ENCODE peak calls at places on chromosomes 3 and 15, in nine cellular contexts. One of them, this sample, is unnamed.

GRCh38 chr3:63719796-63720445 is 67.4 kb downstream of the SNTN start:
- DNase-seq in lower lobe of right lung: no peak
- DNase-seq in pancreas: no peak
- DNase-seq in suprapubic skin: no peak
- DNase-seq in activated B cell treated with CpG ODN at 0.5 μM for 24 hours: no peak
- DNase-seq in OCI-LY7: no peak
- DNase-seq in cardiac fibroblast: no peak
- DNase-seq in A673: no peak
- DNase-seq in nephron progenitor cell: no peak
- DNase-seq in this sample: no peak

GRCh38 chr3:83092521-83093221 is 1331.2 kb upstream of the GBE1 start:
- DNase-seq in lower lobe of right lung: no peak
- DNase-seq in pancreas: peak
- DNase-seq in suprapubic skin: no peak
- DNase-seq in activated B cell treated with CpG ODN at 0.5 μM for 24 hours: no peak
- DNase-seq in OCI-LY7: no peak
- DNase-seq in cardiac fibroblast: no peak
- DNase-seq in A673: no peak
- DNase-seq in nephron progenitor cell: no peak
- DNase-seq in this sample: no peak

GRCh38 chr15:29569533-29570092 is 252.7 kb downstream of the TJP1 start:
- DNase-seq in lower lobe of right lung: no peak
- DNase-seq in pancreas: no peak
- DNase-seq in suprapubic skin: no peak
- DNase-seq in activated B cell treated with CpG ODN at 0.5 μM for 24 hours: no peak
- DNase-seq in OCI-LY7: no peak
- DNase-seq in cardiac fibroblast: no peak
- DNase-seq in A673: no peak
- DNase-seq in nephron progenitor cell: peak
- DNase-seq in this sample: no peak

GRCh38 chr3:178629430-178630178 is 93.4 kb downstream of the KCNMB2 start:
- DNase-seq in lower lobe of right lung: no peak
- DNase-seq in pancreas: no peak
- DNase-seq in suprapubic skin: no peak
- DNase-seq in activated B cell treated with CpG ODN at 0.5 μM for 24 hours: no peak
- DNase-seq in OCI-LY7: no peak
- DNase-seq in cardiac fibroblast: no peak
- DNase-seq in A673: no peak
- DNase-seq in nephron progenitor cell: no peak
- DNase-seq in this sample: no peak

GRCh38 chr3:67647390-67647878 is 7.0 kb downstream of the SUCLG2 start:
- DNase-seq in lower lobe of right lung: no peak
- DNase-seq in pancreas: no peak
- DNase-seq in suprapubic skin: no peak
- DNase-seq in activated B cell treated with CpG ODN at 0.5 μM for 24 hours: no peak
- DNase-seq in OCI-LY7: no peak
- DNase-seq in cardiac fibroblast: peak
- DNase-seq in A673: no peak
- DNase-seq in nephron progenitor cell: no peak
- DNase-seq in this sample: no peak

GRCh38 chr3:196969660-196970546 is 1.3 kb upstream of the PIGZ start:
- DNase-seq in lower lobe of right lung: peak
- DNase-seq in pancreas: peak
- DNase-seq in suprapubic skin: peak
- DNase-seq in activated B cell treated with CpG ODN at 0.5 μM for 24 hours: peak
- DNase-seq in OCI-LY7: peak
- DNase-seq in cardiac fibroblast: peak
- DNase-seq in A673: peak
- DNase-seq in nephron progenitor cell: peak
- DNase-seq in this sample: no peak

GRCh38 chr15:26475554-26475953 is 297.3 kb downstream of the GABRB3 start:
- DNase-seq in lower lobe of right lung: no peak
- DNase-seq in pancreas: no peak
- DNase-seq in suprapubic skin: no peak
- DNase-seq in activated B cell treated with CpG ODN at 0.5 μM for 24 hours: no peak
- DNase-seq in OCI-LY7: no peak
- DNase-seq in cardiac fibroblast: no peak
- DNase-seq in A673: no peak
- DNase-seq in nephron progenitor cell: no peak
- DNase-seq in this sample: no peak

GRCh38 chr15:68364028-68364659 is 67.8 kb downstream of the ITGA11 start:
- DNase-seq in lower lobe of right lung: no peak
- DNase-seq in pancreas: no peak
- DNase-seq in suprapubic skin: no peak
- DNase-seq in activated B cell treated with CpG ODN at 0.5 μM for 24 hours: no peak
- DNase-seq in OCI-LY7: no peak
- DNase-seq in cardiac fibroblast: peak
- DNase-seq in A673: no peak
- DNase-seq in nephron progenitor cell: no peak
- DNase-seq in this sample: no peak

GRCh38 chr15:95923797-95924196 is 406.7 kb upstream of the NR2F2 start:
- DNase-seq in lower lobe of right lung: no peak
- DNase-seq in pancreas: no peak
- DNase-seq in suprapubic skin: no peak
- DNase-seq in activated B cell treated with CpG ODN at 0.5 μM for 24 hours: no peak
- DNase-seq in OCI-LY7: no peak
- DNase-seq in cardiac fibroblast: no peak
- DNase-seq in A673: no peak
- DNase-seq in nephron progenitor cell: no peak
- DNase-seq in this sample: no peak

GRCh38 chr3:179069762-179070390 is 1.7 kb downstream of the ZMAT3 start:
- DNase-seq in lower lobe of right lung: no peak
- DNase-seq in pancreas: no peak
- DNase-seq in suprapubic skin: no peak
- DNase-seq in activated B cell treated with CpG ODN at 0.5 μM for 24 hours: no peak
- DNase-seq in OCI-LY7: no peak
- DNase-seq in cardiac fibroblast: peak
- DNase-seq in A673: no peak
- DNase-seq in nephron progenitor cell: no peak
- DNase-seq in this sample: no peak

GRCh38 chr15:37134699-37135131 is 34.4 kb upstream of the MEIS2 start:
- DNase-seq in lower lobe of right lung: no peak
- DNase-seq in pancreas: no peak
- DNase-seq in suprapubic skin: no peak
- DNase-seq in activated B cell treated with CpG ODN at 0.5 μM for 24 hours: no peak
- DNase-seq in OCI-LY7: peak
- DNase-seq in cardiac fibroblast: peak
- DNase-seq in A673: peak
- DNase-seq in nephron progenitor cell: no peak
- DNase-seq in this sample: no peak

GRCh38 chr3:53571264-53571663 is 76.9 kb downstream of the CACNA1D start:
- DNase-seq in lower lobe of right lung: no peak
- DNase-seq in pancreas: no peak
- DNase-seq in suprapubic skin: no peak
- DNase-seq in activated B cell treated with CpG ODN at 0.5 μM for 24 hours: no peak
- DNase-seq in OCI-LY7: no peak
- DNase-seq in cardiac fibroblast: no peak
- DNase-seq in A673: no peak
- DNase-seq in nephron progenitor cell: no peak
- DNase-seq in this sample: no peak

DNA sequence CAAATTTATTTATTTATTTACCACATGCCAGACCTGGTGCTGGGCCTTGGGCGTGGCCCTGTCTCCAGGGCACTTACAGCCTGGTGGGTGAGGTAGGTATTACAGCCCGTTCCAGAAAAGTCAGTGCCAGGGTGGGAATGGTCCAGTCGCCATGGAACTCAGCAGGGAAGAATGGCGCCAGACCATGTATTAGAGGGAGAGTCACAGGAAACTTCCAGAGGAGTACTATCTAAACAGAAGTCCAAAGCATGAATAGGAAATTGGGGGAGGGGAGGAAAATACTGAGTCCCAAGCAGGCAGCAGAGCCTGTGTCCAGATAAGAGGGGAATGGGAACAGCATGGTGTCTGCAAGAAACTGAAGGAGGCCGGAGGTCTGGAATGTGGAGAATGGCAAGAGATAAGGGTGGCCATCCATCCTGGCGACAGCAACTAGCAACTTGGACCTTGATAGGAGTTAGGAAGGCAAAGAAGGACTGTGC is 27.0 kb downstream of the SH3BP5 start:
- DNase-seq in lower lobe of right lung: no peak
- DNase-seq in pancreas: no peak
- DNase-seq in suprapubic skin: no peak
- DNase-seq in activated B cell treated with CpG ODN at 0.5 μM for 24 hours: no peak
- DNase-seq in OCI-LY7: no peak
- DNase-seq in cardiac fibroblast: peak
- DNase-seq in A673: no peak
- DNase-seq in nephron progenitor cell: no peak
- DNase-seq in this sample: no peak
- TF ChIP-seq CTCF in lower lobe of right lung: peak
- TF ChIP-seq CTCF in pancreas: no peak
- TF ChIP-seq CTCF in suprapubic skin: no peak
- TF ChIP-seq CTCF in activated B cell treated with CpG ODN at 0.5 μM for 24 hours: no peak
- TF ChIP-seq CTCF in OCI-LY7: peak
- TF ChIP-seq CTCF in cardiac fibroblast: peak
- TF ChIP-seq CTCF in A673: peak
- TF ChIP-seq CTCF in nephron progenitor cell: peak
- TF ChIP-seq CTCF in this sample: peak

DNA sequence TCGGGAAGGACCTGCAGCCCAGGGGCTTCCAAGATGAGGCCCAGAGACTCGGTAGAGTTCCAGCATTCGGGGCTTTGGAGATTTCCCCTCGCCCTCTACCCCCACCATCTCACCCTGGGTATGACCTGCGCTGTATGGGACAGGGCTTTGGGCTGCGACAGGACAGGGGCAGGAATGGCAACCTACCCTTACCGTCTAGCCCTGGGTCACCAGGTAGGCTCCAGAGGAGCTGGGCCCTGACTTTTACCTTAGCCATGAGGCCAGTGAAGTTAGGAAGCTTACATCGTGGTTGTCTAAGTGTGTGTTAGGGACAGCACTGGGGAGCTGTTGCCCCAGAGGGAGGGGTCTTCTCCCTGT is 683 bp downstream of the PPM1M start:
- DNase-seq in lower lobe of right lung: no peak
- DNase-seq in pancreas: no peak
- DNase-seq in suprapubic skin: no peak
- DNase-seq in activated B cell treated with CpG ODN at 0.5 μM for 24 hours: no peak
- DNase-seq in OCI-LY7: no peak
- DNase-seq in cardiac fibroblast: no peak
- DNase-seq in A673: no peak
- DNase-seq in nephron progenitor cell: no peak
- DNase-seq in this sample: no peak
- TF ChIP-seq CTCF in lower lobe of right lung: no peak
- TF ChIP-seq CTCF in pancreas: no peak
- TF ChIP-seq CTCF in suprapubic skin: no peak
- TF ChIP-seq CTCF in activated B cell treated with CpG ODN at 0.5 μM for 24 hours: no peak
- TF ChIP-seq CTCF in OCI-LY7: no peak
- TF ChIP-seq CTCF in cardiac fibroblast: no peak
- TF ChIP-seq CTCF in A673: no peak
- TF ChIP-seq CTCF in nephron progenitor cell: no peak
- TF ChIP-seq CTCF in this sample: no peak

GRCh38 chr3:15779111-15779510 is 18.7 kb downstream of the ANKRD28 start:
- DNase-seq in lower lobe of right lung: no peak
- DNase-seq in pancreas: no peak
- DNase-seq in suprapubic skin: no peak
- DNase-seq in activated B cell treated with CpG ODN at 0.5 μM for 24 hours: no peak
- DNase-seq in OCI-LY7: no peak
- DNase-seq in cardiac fibroblast: no peak
- DNase-seq in A673: no peak
- DNase-seq in nephron progenitor cell: no peak
- DNase-seq in this sample: no peak

GRCh38 chr3:15781637-15782402 is 16.0 kb downstream of the ANKRD28 start:
- DNase-seq in lower lobe of right lung: no peak
- DNase-seq in pancreas: no peak
- DNase-seq in suprapubic skin: no peak
- DNase-seq in activated B cell treated with CpG ODN at 0.5 μM for 24 hours: no peak
- DNase-seq in OCI-LY7: no peak
- DNase-seq in cardiac fibroblast: no peak
- DNase-seq in A673: no peak
- DNase-seq in nephron progenitor cell: no peak
- DNase-seq in this sample: no peak

GRCh38 chr3:15782429-15782828 is 15.3 kb downstream of the ANKRD28 start:
- DNase-seq in lower lobe of right lung: no peak
- DNase-seq in pancreas: no peak
- DNase-seq in suprapubic skin: no peak
- DNase-seq in activated B cell treated with CpG ODN at 0.5 μM for 24 hours: no peak
- DNase-seq in OCI-LY7: no peak
- DNase-seq in cardiac fibroblast: no peak
- DNase-seq in A673: no peak
- DNase-seq in nephron progenitor cell: no peak
- DNase-seq in this sample: no peak

GRCh38 chr3:15781131-15781530 is 16.6 kb downstream of the ANKRD28 start:
- DNase-seq in lower lobe of right lung: no peak
- DNase-seq in pancreas: no peak
- DNase-seq in suprapubic skin: no peak
- DNase-seq in activated B cell treated with CpG ODN at 0.5 μM for 24 hours: no peak
- DNase-seq in OCI-LY7: no peak
- DNase-seq in cardiac fibroblast: no peak
- DNase-seq in A673: no peak
- DNase-seq in nephron progenitor cell: no peak
- DNase-seq in this sample: no peak

DNA sequence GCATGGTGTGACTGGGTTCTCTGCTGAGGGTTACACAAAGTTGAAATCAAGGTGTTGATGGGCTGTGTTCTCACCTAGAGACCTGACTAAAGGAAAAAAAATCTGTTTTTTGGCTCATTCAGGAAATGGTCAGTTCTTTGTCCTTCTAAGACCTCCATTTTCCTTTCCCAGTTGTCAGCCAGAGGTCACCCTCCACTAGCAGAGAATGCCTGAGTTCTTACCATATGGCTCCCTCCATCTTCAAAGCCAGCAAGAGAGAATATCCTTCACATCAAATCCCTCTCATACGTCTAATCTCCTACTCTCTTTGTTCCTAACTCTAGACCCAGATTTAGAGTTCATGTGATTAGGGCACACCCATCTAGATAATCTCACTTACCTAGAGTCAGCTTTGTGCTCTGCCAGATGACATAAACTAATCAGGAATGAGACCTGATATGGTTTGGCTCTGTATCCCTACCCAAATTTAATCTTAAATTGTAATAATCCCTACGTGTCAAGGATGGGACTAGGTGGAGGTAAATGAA is 19.4 kb downstream of the ANKRD28 start:
- DNase-seq in lower lobe of right lung: no peak
- DNase-seq in pancreas: no peak
- DNase-seq in suprapubic skin: no peak
- DNase-seq in activated B cell treated with CpG ODN at 0.5 μM for 24 hours: no peak
- DNase-seq in OCI-LY7: no peak
- DNase-seq in cardiac fibroblast: no peak
- DNase-seq in A673: no peak
- DNase-seq in nephron progenitor cell: no peak
- DNase-seq in this sample: no peak
- TF ChIP-seq CTCF in lower lobe of right lung: no peak
- TF ChIP-seq CTCF in pancreas: no peak
- TF ChIP-seq CTCF in suprapubic skin: no peak
- TF ChIP-seq CTCF in activated B cell treated with CpG ODN at 0.5 μM for 24 hours: no peak
- TF ChIP-seq CTCF in OCI-LY7: no peak
- TF ChIP-seq CTCF in cardiac fibroblast: no peak
- TF ChIP-seq CTCF in A673: no peak
- TF ChIP-seq CTCF in nephron progenitor cell: no peak
- TF ChIP-seq CTCF in this sample: no peak

DNA sequence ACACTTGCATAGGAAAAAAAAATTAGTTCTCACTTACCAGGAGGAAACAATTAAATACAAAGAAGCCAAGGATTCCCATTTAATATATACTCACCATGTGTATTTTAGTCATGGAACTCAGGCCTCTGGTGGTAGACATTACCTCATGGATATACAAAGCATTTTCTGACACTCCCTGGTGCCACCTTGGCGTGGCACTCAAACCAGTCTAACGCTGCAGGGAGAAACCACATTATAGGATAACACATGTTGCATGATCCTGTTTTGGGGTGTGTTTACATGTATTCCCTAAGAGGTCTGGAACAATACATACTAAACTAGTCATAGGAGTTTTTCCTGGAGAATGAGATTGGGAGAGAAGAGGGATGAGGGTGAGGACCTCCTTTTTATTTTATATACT is 5.9 kb upstream of the RTF1 start:
- DNase-seq in lower lobe of right lung: no peak
- DNase-seq in pancreas: no peak
- DNase-seq in suprapubic skin: no peak
- DNase-seq in activated B cell treated with CpG ODN at 0.5 μM for 24 hours: no peak
- DNase-seq in OCI-LY7: no peak
- DNase-seq in cardiac fibroblast: no peak
- DNase-seq in A673: no peak
- DNase-seq in nephron progenitor cell: no peak
- DNase-seq in this sample: no peak
- TF ChIP-seq CTCF in lower lobe of right lung: no peak
- TF ChIP-seq CTCF in pancreas: no peak
- TF ChIP-seq CTCF in suprapubic skin: no peak
- TF ChIP-seq CTCF in activated B cell treated with CpG ODN at 0.5 μM for 24 hours: no peak
- TF ChIP-seq CTCF in OCI-LY7: no peak
- TF ChIP-seq CTCF in cardiac fibroblast: no peak
- TF ChIP-seq CTCF in A673: no peak
- TF ChIP-seq CTCF in nephron progenitor cell: no peak
- TF ChIP-seq CTCF in this sample: no peak

This sample was measured in type B pancreatic cell.